ENCODE peak calls at places on chromosomes 5 and 9, in eight cellular contexts. H is mesothelial cell of epicardium, W is GM13976, R is brain microvascular endothelial cell, F is breast epithelium, K is lower lobe of right lung, B is retinal pigment epithelial cell, N is dorsolateral prefrontal cortex. L is an unnamed sample.

GRCh38 chr9:114484854-114485443 is 20.3 kb downstream of the WHRN start:
- DNase-seq in H (no peak), W (peak; percentile 60), R (peak; percentile 63), F (no peak), K (no peak), B (peak; percentile 86), N (no peak), L (no peak)

GRCh38 chr5:61918606-61919005 is 387.4 kb upstream of the KIF2A start:
- DNase-seq in H (no peak), W (no peak), R (no peak), F (no peak), K (no peak), B (no peak), N (no peak), L (no peak)

GRCh38 chr5:34038430-34038829 is 4.6 kb downstream of the C1QTNF3 start:
- DNase-seq in H (no peak), W (no peak), R (no peak), F (no peak), K (no peak), B (no peak), N (no peak), L (no peak)

GRCh38 chr9:132754236-132754635 is 84.0 kb downstream of the GTF3C4 start:
- DNase-seq in H (no peak), W (no peak), R (no peak), F (no peak), K (no peak), B (no peak), N (no peak), L (no peak)

GRCh38 chr5:24103624-24104023 is 541.2 kb downstream of the CDH10 start:
- DNase-seq in H (no peak), W (no peak), R (no peak), F (no peak), K (no peak), B (no peak), N (no peak), L (no peak)

GRCh38 chr9:82101475-82101874 is 112.9 kb downstream of the SPATA31D1 start:
- DNase-seq in H (no peak), W (no peak), R (no peak), F (no peak), K (no peak), B (no peak), N (no peak), L (no peak)

GRCh38 chr5:121870489-121870888 is 18.8 kb downstream of the FTMT start:
- DNase-seq in H (no peak), W (no peak), R (no peak), F (no peak), K (no peak), B (peak; percentile 17), N (no peak), L (no peak)

GRCh38 chr5:138463335-138464017 is 1.8 kb upstream of the EGR1 start:
- DNase-seq in H (no peak), W (no peak), R (no peak), F (peak; percentile 51), K (peak; percentile 55), B (no peak), N (no peak), L (no peak)

GRCh38 chr9:3337515-3337914 is 188.3 kb downstream of the RFX3 start:
- DNase-seq in H (no peak), W (no peak), R (peak; percentile 61), F (no peak), K (no peak), B (no peak), N (peak; percentile 34), L (no peak)

GRCh38 chr5:149283611-149284480 is 12.2 kb downstream of the AFAP1L1 start:
- DNase-seq in H (no peak), W (no peak), R (peak; percentile 7), F (no peak), K (no peak), B (no peak), N (no peak), L (no peak)

GRCh38 chr5:140367631-140368013 is 7.6 kb downstream of the SLC4A9 start:
- DNase-seq in H (no peak), W (no peak), R (no peak), F (no peak), K (no peak), B (no peak), N (no peak), L (no peak)

GRCh38 chr5:140364472-140364765 is 4.4 kb downstream of the SLC4A9 start:
- DNase-seq in H (no peak), W (no peak), R (no peak), F (no peak), K (no peak), B (no peak), N (peak; percentile 8), L (no peak)

GRCh38 chr5:140365282-140365681 is 5.3 kb downstream of the SLC4A9 start:
- DNase-seq in H (no peak), W (no peak), R (no peak), F (no peak), K (no peak), B (no peak), N (no peak), L (no peak)

GRCh38 chr5:140365941-140366340 is 5.9 kb downstream of the SLC4A9 start:
- DNase-seq in H (no peak), W (no peak), R (no peak), F (no peak), K (no peak), B (no peak), N (peak; percentile 6), L (no peak)

GRCh38 chr5:140366770-140367630 is 7.0 kb downstream of the SLC4A9 start:
- DNase-seq in H (no peak), W (no peak), R (no peak), F (no peak), K (no peak), B (no peak), N (peak; percentile 16), L (no peak)
- TF ChIP-seq CTCF in H (no peak), W (no peak), R (no peak), F (no peak), K (no peak), B (no peak), N (no peak), L (no peak)

DNA sequence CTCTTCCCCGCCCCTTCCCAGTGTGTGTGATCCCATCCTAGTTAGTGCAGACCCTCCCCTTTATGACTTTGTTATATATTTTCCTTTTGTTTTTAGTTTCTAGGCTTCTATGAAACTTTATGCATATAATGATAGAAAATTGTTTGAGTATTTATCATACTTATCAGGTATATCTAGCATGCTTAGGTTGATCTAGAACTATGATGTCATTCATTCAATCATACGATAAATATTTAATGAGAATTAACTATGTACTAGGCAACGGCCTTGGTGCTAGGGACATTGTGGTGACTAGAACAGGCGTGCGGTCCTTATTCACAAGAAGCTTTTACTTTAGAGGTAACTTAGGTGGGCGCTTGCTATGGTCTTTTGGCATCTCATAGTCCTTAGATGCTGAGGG is 13.6 kb upstream of the ANKRD55 start:
- DNase-seq in H (no peak), W (no peak), R (no peak), F (no peak), K (no peak), B (no peak), N (no peak), L (no peak)
- TF ChIP-seq CTCF in H (no peak), W (no peak), R (no peak), F (no peak), K (no peak), B (no peak), N (no peak), L (no peak)

DNA sequence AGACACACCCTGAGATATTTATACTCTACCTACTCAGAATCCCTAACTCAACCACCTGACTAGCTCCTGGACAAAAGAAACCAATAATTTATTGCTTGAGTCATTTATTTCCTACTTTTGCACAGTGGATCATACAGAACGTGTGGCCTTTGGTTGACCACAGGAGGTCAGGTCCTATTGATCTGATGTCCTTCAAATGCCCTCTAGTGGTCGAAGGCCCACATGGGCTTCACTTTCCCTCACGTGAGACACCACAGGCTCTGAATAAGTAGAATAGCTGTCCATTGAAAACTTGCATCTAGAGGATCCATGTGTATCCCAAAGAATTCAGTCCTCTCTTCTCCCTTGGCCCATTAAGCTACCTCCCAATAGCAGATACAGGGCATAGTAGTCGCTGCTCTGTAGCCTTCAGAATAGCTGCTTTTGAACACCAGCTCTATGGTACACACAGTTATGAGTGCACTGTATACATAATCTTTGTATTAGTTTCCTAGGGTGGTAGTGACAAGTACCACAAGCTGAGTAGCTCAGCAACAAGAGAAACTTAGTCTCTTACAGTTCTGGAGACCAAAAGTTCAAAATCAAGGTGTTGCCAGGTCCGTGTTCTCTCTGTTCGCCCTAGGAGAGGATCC is 177.6 kb upstream of the SMARCA2 start:
- DNase-seq in H (no peak), W (peak; percentile 51), R (no peak), F (peak; percentile 18), K (no peak), B (no peak), N (peak; percentile 30), L (no peak)
- TF ChIP-seq CTCF in H (peak; percentile 39), W (peak; percentile 60), R (no peak), F (peak; percentile 22), K (peak; percentile 52), B (peak; percentile 20), N (peak; percentile 63), L (peak; percentile 75)

GRCh38 chr9:116910201-116910600 is 223.1 kb downstream of the TRIM32 start:
- DNase-seq in H (no peak), W (no peak), R (no peak), F (no peak), K (no peak), B (no peak), N (no peak), L (no peak)
- TF ChIP-seq CTCF in H (no peak), W (no peak), R (no peak), F (no peak), K (no peak), B (no peak), N (no peak), L (no peak)

GRCh38 chr5:126866837-126867236 is 89.9 kb downstream of the LMNB1 start:
- DNase-seq in H (peak; percentile 20), W (no peak), R (no peak), F (no peak), K (no peak), B (no peak), N (no peak), L (no peak)

GRCh38 chr5:126863402-126863801 is 86.5 kb downstream of the LMNB1 start:
- DNase-seq in H (no peak), W (no peak), R (no peak), F (no peak), K (no peak), B (no peak), N (no peak), L (no peak)

GRCh38 chr5:126865299-126865698 is 88.4 kb downstream of the LMNB1 start:
- DNase-seq in H (no peak), W (no peak), R (peak; percentile 76), F (no peak), K (no peak), B (no peak), N (no peak), L (no peak)

GRCh38 chr5:126867237-126867636 is 90.3 kb downstream of the LMNB1 start:
- DNase-seq in H (peak; percentile 16), W (no peak), R (no peak), F (no peak), K (no peak), B (no peak), N (no peak), L (no peak)

GRCh38 chr5:126864042-126864688 is 87.2 kb downstream of the LMNB1 start:
- DNase-seq in H (no peak), W (no peak), R (no peak), F (no peak), K (no peak), B (no peak), N (no peak), L (no peak)
- TF ChIP-seq CTCF in H (no peak), W (no peak), R (no peak), F (no peak), K (no peak), B (no peak), N (no peak), L (no peak)

GRCh38 chr9:21413089-21414023 is 4.4 kb downstream of the IFNA8 start:
- DNase-seq in H (no peak), W (no peak), R (no peak), F (no peak), K (no peak), B (no peak), N (no peak), L (no peak)
- TF ChIP-seq CTCF in H (no peak), W (peak; percentile 46), R (peak; percentile 45), F (no peak), K (peak; percentile 25), B (peak; percentile 27), N (peak; percentile 62), L (no peak)